ENCODE peak calls at places on chromosomes 7 and 10, in five cellular contexts. G, Q, F, W and C are unnamed samples.

GRCh38 chr10:501596-501995 is 187.9 kb downstream of the DIP2C start:
- DNase-seq in G (no peak), Q (no peak), F (no peak), W (no peak), C (no peak)

GRCh38 chr10:89702121-89702480 is 711 bp downstream of the KIF20B start:
- DNase-seq in G (no peak), Q (peak), F (no peak), W (no peak), C (no peak)

GRCh38 chr7:144118341-144118740 is 4.6 kb upstream of the OR2A14 start:
- DNase-seq in G (no peak), Q (no peak), F (no peak), W (no peak), C (no peak)

GRCh38 chr10:43258032-43258921 is 8.6 kb downstream of the RASGEF1A start:
- DNase-seq in G (no peak), Q (no peak), F (peak), W (no peak), C (no peak)

GRCh38 chr7:152587366-152587765 is 88.6 kb downstream of the XRCC2 start:
- DNase-seq in G (no peak), Q (no peak), F (no peak), W (no peak), C (no peak)

GRCh38 chr7:120966961-120967360 is 16.4 kb downstream of the ING3 start:
- DNase-seq in G (no peak), Q (no peak), F (no peak), W (no peak), C (no peak)

GRCh38 chr7:36960105-36960504 is 235.8 kb upstream of the AOAH start:
- DNase-seq in G (no peak), Q (no peak), F (no peak), W (no peak), C (no peak)

GRCh38 chr7:96327429-96327828 is 5.5 kb upstream of the SLC25A13 start:
- DNase-seq in G (no peak), Q (no peak), F (peak), W (no peak), C (no peak)

GRCh38 chr10:26528715-26529393 is 90.7 kb downstream of the APBB1IP start:
- DNase-seq in G (no peak), Q (no peak), F (no peak), W (no peak), C (no peak)

GRCh38 chr10:8130973-8131911 is 76.8 kb downstream of the GATA3 start:
- DNase-seq in G (no peak), Q (peak), F (no peak), W (no peak), C (no peak)

GRCh38 chr10:33521062-33521461 is 186.6 kb upstream of the NRP1 start:
- DNase-seq in G (no peak), Q (no peak), F (no peak), W (no peak), C (no peak)

GRCh38 chr10:3886191-3886590 is 101.2 kb upstream of the KLF6 start:
- DNase-seq in G (peak), Q (no peak), F (no peak), W (no peak), C (no peak)

GRCh38 chr7:25779002-25779546 is 372.9 kb upstream of the NFE2L3 start:
- DNase-seq in G (no peak), Q (no peak), F (no peak), W (no peak), C (no peak)

GRCh38 chr7:50854247-50854646 is 71.6 kb upstream of the GRB10 start:
- DNase-seq in G (no peak), Q (no peak), F (no peak), W (no peak), C (no peak)

GRCh38 chr10:131946880-131947279 is 34.8 kb downstream of the BNIP3 start:
- DNase-seq in G (no peak), Q (no peak), F (no peak), W (no peak), C (no peak)

DNA sequence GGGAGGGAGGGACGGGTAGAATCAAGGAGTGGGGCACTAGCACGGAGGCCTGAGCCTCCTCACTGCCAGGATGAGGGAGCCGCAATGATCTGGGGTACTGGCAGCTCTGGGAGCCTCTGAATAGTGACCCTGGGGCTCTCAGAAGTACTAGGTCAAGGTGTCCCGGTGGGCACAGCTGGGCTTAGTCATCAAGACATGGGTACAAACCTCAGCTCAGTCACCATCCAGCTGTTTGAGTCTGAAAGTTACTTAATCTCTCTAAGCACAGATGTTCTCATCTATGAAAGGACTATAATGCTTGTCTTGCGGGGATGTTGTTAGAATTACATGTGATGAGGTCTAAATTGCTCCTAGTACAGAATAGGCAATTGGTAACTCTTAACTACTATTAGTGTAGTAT is 276.8 kb downstream of the KCNMA1 start:
- DNase-seq in G (no peak), Q (no peak), F (no peak), W (no peak), C (no peak)
- TF ChIP-seq CTCF in G (no peak), Q (no peak), F (no peak), W (no peak), C (no peak)

GRCh38 chr7:87933953-87934698 is at the start of gene ADAM22:
- DNase-seq in G (peak), Q (peak), F (peak), W (peak), C (peak)
- TF ChIP-seq CTCF in G (no peak), Q (no peak), F (no peak), W (no peak), C (no peak)

DNA sequence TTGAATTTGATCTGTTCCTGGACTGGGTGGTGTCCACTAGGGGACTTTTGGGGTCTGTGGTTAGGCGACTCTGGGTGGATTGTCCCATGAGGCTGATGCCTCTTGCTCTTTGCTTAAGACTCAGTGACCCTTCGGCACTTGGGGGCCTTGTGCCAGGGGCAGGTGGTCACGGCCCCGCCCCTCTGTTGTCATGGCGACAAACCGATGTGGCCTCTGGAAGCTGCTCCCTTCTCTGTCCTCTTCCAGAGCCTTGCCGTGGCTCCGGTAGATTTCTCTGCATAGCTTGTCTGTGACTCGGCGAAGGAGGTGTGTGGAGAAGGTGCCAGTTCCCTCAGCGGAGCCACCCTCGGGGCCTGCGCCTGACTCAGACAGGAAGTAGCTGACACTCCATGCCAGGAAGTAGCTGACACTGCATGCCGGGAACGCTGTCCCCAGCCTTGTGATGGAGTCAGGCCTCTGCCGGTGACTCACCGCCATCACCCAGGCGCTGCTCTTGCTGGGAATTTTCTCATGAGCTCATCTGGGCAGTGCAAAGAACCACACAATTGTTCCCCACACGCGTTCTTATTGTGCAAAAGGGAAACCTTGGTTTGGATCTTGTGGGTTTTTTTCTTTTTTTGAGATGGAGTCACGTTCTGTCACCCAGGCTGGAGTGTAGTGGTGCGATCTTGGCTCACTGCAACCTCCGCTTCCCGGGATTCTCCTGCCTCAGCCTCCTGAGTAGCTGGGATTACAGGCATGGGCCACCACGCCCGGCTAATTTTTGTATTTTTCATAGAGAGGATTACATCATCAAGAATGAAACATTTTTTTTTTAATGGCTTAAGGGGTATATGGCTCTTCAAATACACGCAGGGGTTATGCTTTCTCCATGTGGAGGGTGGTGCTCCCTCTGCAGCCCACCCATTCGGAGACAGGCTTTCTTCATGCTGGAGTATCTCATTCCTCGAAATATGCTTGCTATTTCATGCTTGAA is 72.6 kb downstream of the PFKFB3 start:
- DNase-seq in G (peak), Q (peak), F (peak), W (peak), C (no peak)
- TF ChIP-seq CTCF in G (no peak), Q (no peak), F (no peak), W (peak), C (no peak)

GRCh38 chr10:71059059-71059818 is 153.1 kb upstream of the UNC5B start:
- DNase-seq in G (no peak), Q (no peak), F (no peak), W (no peak), C (no peak)

GRCh38 chr10:71061472-71061871 is 150.9 kb upstream of the UNC5B start:
- DNase-seq in G (no peak), Q (no peak), F (no peak), W (no peak), C (no peak)

GRCh38 chr10:71060636-71061426 is 151.5 kb upstream of the UNC5B start:
- DNase-seq in G (no peak), Q (no peak), F (no peak), W (no peak), C (no peak)

GRCh38 chr10:71059943-71060342 is 152.4 kb upstream of the UNC5B start:
- DNase-seq in G (no peak), Q (no peak), F (no peak), W (no peak), C (no peak)

DNA sequence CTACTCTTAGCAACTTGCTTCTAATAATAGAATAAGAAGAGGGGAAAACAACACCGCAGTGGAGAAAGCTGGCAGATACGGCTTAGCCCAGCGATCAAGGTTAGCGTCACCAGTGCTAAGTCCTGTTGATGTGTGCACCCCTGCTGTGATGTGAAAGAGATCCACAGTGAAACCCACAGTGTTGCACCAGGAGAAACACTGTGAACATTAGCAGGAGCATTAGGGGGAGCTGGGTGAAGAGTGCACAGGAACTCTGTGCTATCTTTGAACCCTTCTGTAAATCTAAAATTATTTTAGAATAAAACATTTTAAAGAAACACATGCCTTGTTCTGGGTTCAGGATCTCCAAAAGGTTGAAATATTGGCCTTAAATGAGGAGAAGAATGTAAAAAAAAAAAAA is 154.1 kb upstream of the UNC5B start:
- DNase-seq in G (no peak), Q (no peak), F (no peak), W (no peak), C (no peak)
- TF ChIP-seq CTCF in G (no peak), Q (no peak), F (no peak), W (no peak), C (no peak)

GRCh38 chr10:21496285-21497176 is 29.0 kb downstream of the SKIDA1 start:
- DNase-seq in G (peak), Q (peak), F (peak), W (no peak), C (peak)
- TF ChIP-seq CTCF in G (peak), Q (peak), F (no peak), W (peak), C (no peak)